ENCODE peak calls at places on chromosomes 6 and 20, in ten cellular contexts. S is stomach, W is mucosa of descending colon, C is fibroblast of pulmonary artery, D is AG04450, R is endothelial cell, N is lower lobe of right lung, B is nephron progenitor cell, X is NB4, V is fibroblast of lung. Z is an unnamed sample.

GRCh38 chr6:4108561-4109093 is 26.7 kb downstream of the ECI2 start:
- DNase-seq in R (no peak), X (no peak), B (no peak), S (no peak), D (no peak), C (no peak), V (no peak), W (no peak), N (no peak), Z (no peak)

GRCh38 chr6:45930419-45931059 is 85.1 kb downstream of the CLIC5 start:
- DNase-seq in R (peak), S (peak), W (peak), C (peak), V (peak), N (peak), X (peak), B (peak), D (peak), Z (peak)

GRCh38 chr6:160221423-160221822 is 37.2 kb downstream of the SLC22A2 start:
- DNase-seq in R (no peak), D (no peak), X (peak), N (no peak), S (no peak), C (peak), B (no peak), W (no peak), V (peak), Z (no peak)

GRCh38 chr20:10649817-10650200 is 24.0 kb downstream of the JAG1 start:
- DNase-seq in N (no peak), C (no peak), S (no peak), R (no peak), W (no peak), X (no peak), V (no peak), D (no peak), B (no peak), Z (no peak)

GRCh38 chr6:42729731-42730130 is 7.3 kb upstream of the PRPH2 start:
- DNase-seq in W (no peak), X (no peak), R (no peak), N (no peak), B (no peak), S (no peak), C (peak), D (no peak), V (peak), Z (no peak)

GRCh38 chr6:37137201-37137880 is 32.6 kb upstream of the PIM1 start:
- DNase-seq in W (no peak), V (peak), R (peak), N (no peak), C (peak), B (peak), X (no peak), D (peak), S (no peak), Z (no peak)

GRCh38 chr20:53750827-53751393 is 157.3 kb upstream of the ZNF217 start:
- DNase-seq in D (peak), W (no peak), R (no peak), B (no peak), C (peak), V (peak), X (no peak), N (no peak), S (peak), Z (no peak)

GRCh38 chr6:20744911-20745557 is 210.8 kb downstream of the CDKAL1 start:
- DNase-seq in S (no peak), D (no peak), B (no peak), X (no peak), V (no peak), W (no peak), C (no peak), N (no peak), R (no peak), Z (no peak)

GRCh38 chr6:3063733-3064700 is 4.3 kb upstream of the RIPK1 start:
- DNase-seq in B (peak), X (peak), V (peak), W (peak), S (peak), C (peak), D (peak), R (peak), N (peak), Z (peak)

GRCh38 chr6:119347466-119348307 is 1.9 kb downstream of the MAN1A1 start:
- DNase-seq in N (peak), B (peak), V (no peak), R (no peak), S (peak), D (no peak), C (no peak), X (peak), W (peak), Z (peak)

GRCh38 chr6:24825130-24825630 is 26.5 kb upstream of the ARMH2 start:
- DNase-seq in V (no peak), N (no peak), X (no peak), W (no peak), D (no peak), R (no peak), B (no peak), C (no peak), S (no peak), Z (no peak)

GRCh38 chr6:14924126-14925024 is 321.5 kb upstream of the JARID2 start:
- DNase-seq in W (no peak), D (peak), B (peak), R (no peak), X (no peak), S (no peak), N (no peak), C (no peak), V (peak), Z (no peak)

GRCh38 chr6:27911953-27912446 is at the start of gene OR2B2:
- DNase-seq in N (no peak), V (no peak), W (no peak), S (no peak), X (no peak), R (no peak), B (no peak), C (no peak), D (no peak), Z (no peak)

GRCh38 chr20:47370214-47370613 is 13.7 kb upstream of the ZMYND8 start:
- DNase-seq in N (peak), S (no peak), D (no peak), B (no peak), R (no peak), C (no peak), X (no peak), W (no peak), V (no peak), Z (no peak)

GRCh38 chr6:7580537-7580926 is 9.5 kb upstream of the SNRNP48 start:
- DNase-seq in D (no peak), W (no peak), N (no peak), B (no peak), C (no peak), R (no peak), S (no peak), X (no peak), V (no peak), Z (no peak)

GRCh38 chr6:135269399-135270005 is 88.4 kb downstream of the MYB start:
- DNase-seq in N (no peak), B (no peak), V (no peak), X (no peak), R (no peak), D (no peak), W (peak), C (no peak), S (peak), Z (no peak)

GRCh38 chr6:115643762-115644161 is 416.9 kb downstream of the FRK start:
- DNase-seq in N (no peak), V (peak), R (no peak), B (no peak), C (peak), W (no peak), D (peak), S (no peak), X (no peak), Z (no peak)
- TF ChIP-seq CTCF in N (no peak), V (no peak), R (no peak), B (no peak), C (no peak), W (no peak), D (peak), S (no peak), X (no peak), Z (no peak)

DNA sequence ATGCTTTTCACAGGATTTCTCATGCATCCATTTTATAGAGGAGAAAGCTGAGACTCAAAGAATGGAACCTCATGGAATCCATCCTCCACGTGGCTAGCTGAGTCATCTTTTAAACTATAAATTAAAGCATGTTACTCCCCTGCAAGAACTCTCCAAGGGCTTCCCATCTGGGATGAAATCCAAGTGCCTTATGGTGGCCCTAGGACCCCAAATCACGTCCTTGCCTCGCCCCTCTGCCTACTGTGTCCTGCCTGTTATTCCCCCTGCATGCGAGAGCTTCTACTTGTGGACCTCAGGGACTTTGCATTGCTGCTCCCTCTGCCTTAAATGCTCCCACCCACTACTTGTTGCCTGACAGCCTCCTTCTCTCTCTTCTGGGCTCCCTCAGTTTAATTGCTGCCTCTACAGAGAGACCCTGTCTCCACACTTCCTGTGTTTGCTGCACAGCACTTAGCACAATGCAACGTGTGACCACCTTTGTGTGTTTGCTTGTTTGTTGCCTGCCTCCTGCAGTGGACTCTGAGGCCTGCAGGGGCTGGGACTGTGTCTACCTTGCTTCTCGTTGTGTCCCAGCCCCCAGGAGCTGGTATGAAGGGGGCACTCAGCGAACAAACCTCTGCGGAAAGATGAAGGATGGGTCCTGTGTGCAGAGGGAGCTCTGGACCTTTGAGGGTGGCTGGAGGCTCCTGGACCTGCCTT is 39.4 kb downstream of the TOX2 start:
- DNase-seq in D (no peak), R (no peak), C (no peak), B (no peak), S (no peak), X (no peak), V (no peak), N (no peak), W (no peak), Z (no peak)
- TF ChIP-seq CTCF in D (no peak), R (no peak), C (no peak), B (no peak), S (no peak), X (no peak), V (no peak), N (no peak), W (no peak), Z (no peak)

GRCh38 chr6:56961151-56961550 is 6.2 kb downstream of the BEND6 start:
- DNase-seq in W (no peak), D (no peak), X (no peak), V (no peak), B (no peak), N (no peak), S (no peak), C (no peak), R (no peak), Z (no peak)
- TF ChIP-seq CTCF in W (no peak), D (no peak), X (no peak), V (no peak), B (no peak), N (no peak), S (no peak), C (no peak), R (no peak), Z (no peak)

GRCh38 chr6:127131772-127132171 is 13.3 kb downstream of the RSPO3 start:
- DNase-seq in N (no peak), D (no peak), R (no peak), C (no peak), B (no peak), V (no peak), S (no peak), W (no peak), X (no peak), Z (no peak)
- TF ChIP-seq CTCF in N (no peak), D (no peak), R (no peak), C (no peak), B (no peak), V (no peak), S (no peak), W (no peak), X (no peak), Z (no peak)

DNA sequence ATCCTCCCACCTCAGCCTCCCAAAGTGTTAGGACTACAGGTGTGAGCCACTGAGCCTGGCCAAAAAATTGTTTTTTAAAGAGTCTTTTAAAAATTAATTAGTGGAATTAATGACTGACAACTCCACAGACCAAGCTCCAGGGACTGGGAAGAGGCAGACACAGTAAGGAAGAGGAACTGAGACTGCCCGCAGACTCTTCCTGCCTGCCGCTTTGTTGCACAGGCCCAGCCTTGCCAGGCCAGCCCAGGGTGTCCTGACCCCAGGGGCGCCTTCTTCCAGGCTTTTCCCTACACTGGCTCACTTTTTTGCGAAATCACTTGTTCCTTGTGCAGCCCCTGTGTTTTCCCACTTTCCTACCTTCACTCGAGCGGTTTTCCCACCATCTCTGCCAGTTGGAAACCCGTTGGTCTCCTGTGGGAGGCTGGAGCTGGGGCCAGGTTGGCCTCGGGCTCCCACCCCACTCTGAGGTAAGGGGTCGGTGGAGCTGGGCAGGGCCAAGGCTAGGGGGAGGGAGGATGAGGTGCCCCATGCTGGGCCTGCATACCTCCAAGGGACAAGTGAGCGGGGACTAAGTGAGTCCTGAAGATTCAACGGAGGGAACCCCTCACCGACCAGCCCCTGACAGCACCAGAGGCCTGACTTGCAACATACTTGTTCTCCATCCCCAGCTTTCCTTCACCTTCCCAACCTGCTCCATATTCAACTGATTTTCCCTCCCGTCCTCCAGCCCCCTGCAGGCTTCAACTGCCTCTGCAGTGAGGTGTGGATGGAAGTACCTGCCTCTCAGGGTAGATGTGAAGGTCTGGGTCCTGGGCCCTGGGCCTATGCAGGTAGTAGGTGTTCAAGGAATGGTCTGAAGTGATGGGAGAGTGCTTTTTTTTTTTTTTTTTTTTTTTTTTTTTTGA is 23.5 kb upstream of the SMIM29 start:
- DNase-seq in X (peak), B (no peak), V (no peak), S (no peak), D (no peak), C (no peak), N (peak), W (peak), R (peak), Z (peak)
- TF ChIP-seq CTCF in X (no peak), B (no peak), V (no peak), S (no peak), D (no peak), C (no peak), N (no peak), W (no peak), R (no peak), Z (no peak)

GRCh38 chr6:22906091-22906549 is 336.8 kb downstream of the HDGFL1 start:
- DNase-seq in B (no peak), D (no peak), X (no peak), V (peak), R (no peak), N (no peak), W (no peak), S (no peak), C (peak), Z (no peak)
- TF ChIP-seq CTCF in B (no peak), D (peak), X (no peak), V (peak), R (peak), N (peak), W (no peak), S (no peak), C (peak), Z (peak)

GRCh38 chr20:7361321-7361720 is 578.9 kb downstream of the HAO1 start:
- DNase-seq in C (no peak), D (no peak), B (no peak), S (no peak), R (no peak), V (no peak), W (no peak), N (no peak), X (no peak), Z (no peak)

GRCh38 chr20:7355056-7355455 is 585.2 kb downstream of the HAO1 start:
- DNase-seq in X (no peak), N (no peak), C (no peak), S (no peak), V (no peak), B (no peak), W (no peak), R (no peak), D (no peak), Z (no peak)

GRCh38 chr20:7359739-7360138 is 580.5 kb downstream of the HAO1 start:
- DNase-seq in C (no peak), R (no peak), B (no peak), N (no peak), S (no peak), V (no peak), X (no peak), W (no peak), D (no peak), Z (no peak)

GRCh38 chr20:7362601-7363000 is 577.7 kb downstream of the HAO1 start:
- DNase-seq in V (no peak), D (no peak), R (no peak), X (no peak), N (no peak), W (no peak), S (no peak), C (no peak), B (no peak), Z (no peak)

DNA sequence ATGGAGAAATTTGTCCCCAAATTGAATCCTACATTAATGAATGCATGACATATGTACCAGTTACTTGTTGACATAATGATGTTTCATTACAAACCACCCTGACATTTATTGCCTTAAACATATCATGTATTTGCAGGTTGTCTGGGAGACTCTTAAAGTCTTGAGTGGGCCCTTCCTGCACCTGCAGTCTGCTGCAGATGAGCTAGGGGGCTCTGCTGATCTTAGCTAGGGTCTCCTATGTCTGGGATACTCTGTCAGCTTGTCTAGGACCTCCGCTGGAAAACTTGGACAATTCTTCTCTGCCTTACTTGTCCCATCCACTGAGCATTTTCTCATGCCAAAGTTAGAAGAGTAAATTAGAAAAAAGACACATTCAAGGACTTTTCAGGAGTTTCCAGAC is 581.6 kb downstream of the HAO1 start:
- DNase-seq in B (peak), S (no peak), R (peak), X (no peak), W (no peak), D (no peak), N (no peak), C (no peak), V (no peak), Z (no peak)
- TF ChIP-seq CTCF in B (peak), S (no peak), R (peak), X (no peak), W (no peak), D (no peak), N (no peak), C (no peak), V (no peak), Z (no peak)

GRCh38 chr6:36095497-36096391 is 34.6 kb upstream of the MAPK13 start:
- DNase-seq in X (no peak), D (no peak), B (no peak), S (peak), W (peak), C (no peak), R (no peak), N (no peak), V (no peak), Z (no peak)
- TF ChIP-seq CTCF in X (no peak), D (no peak), B (no peak), S (no peak), W (no peak), C (no peak), R (peak), N (no peak), V (no peak), Z (peak)

Z was measured in left ventricle myocardium inferior.